ENCODE peak calls at places on chromosomes 13 and 19, in seven cellular contexts. C, P, L, A, Z, G and I are unnamed samples.

GRCh38 chr19:53101518-53101917 is 1.7 kb downstream of the ZNF160 start:
- DNase-seq in Z (no peak), P (no peak), C (peak; percentile 34), L (no peak), A (no peak), G (no peak), I (no peak)

GRCh38 chr19:37095859-37096258 is 17.6 kb downstream of the ZNF420 start:
- DNase-seq in P (no peak), C (no peak), Z (no peak), G (no peak), A (no peak), L (no peak), I (no peak)

GRCh38 chr19:41144403-41144802 is 30.2 kb downstream of the CYP2F1 start:
- DNase-seq in P (peak; percentile 73), Z (peak; percentile 90), C (peak; percentile 42), A (peak; percentile 94), G (peak; percentile 58), L (peak; percentile 84), I (peak; percentile 74)

GRCh38 chr13:74191036-74191809 is 57.0 kb upstream of the KLF12 start:
- DNase-seq in A (no peak), Z (no peak), P (no peak), C (no peak), L (no peak), G (no peak), I (no peak)

GRCh38 chr19:35742121-35742724 is at the start of gene IGFLR1:
- DNase-seq in A (no peak), C (no peak), G (no peak), L (peak; percentile 81), Z (no peak), P (no peak), I (no peak)

GRCh38 chr19:19256072-19256969 is 16.8 kb downstream of the TM6SF2 start:
- DNase-seq in G (no peak), P (no peak), L (no peak), A (no peak), Z (no peak), C (peak; percentile 52), I (no peak)

GRCh38 chr13:30125422-30126073 is 181.8 kb downstream of the KATNAL1 start:
- DNase-seq in C (no peak), Z (peak; percentile 94), P (no peak), G (peak; percentile 71), L (no peak), A (peak; percentile 42), I (no peak)

GRCh38 chr13:67117010-67117550 is 113.1 kb downstream of the PCDH9 start:
- DNase-seq in Z (peak; percentile 57), A (no peak), G (no peak), L (no peak), P (no peak), C (no peak), I (no peak)

GRCh38 chr19:29837448-29837961 is 25.7 kb downstream of the CCNE1 start:
- DNase-seq in P (no peak), A (no peak), G (no peak), Z (no peak), L (no peak), C (no peak), I (no peak)

GRCh38 chr13:77207943-77208342 is 119.0 kb downstream of the MYCBP2 start:
- DNase-seq in L (no peak), A (no peak), G (peak; percentile 61), C (no peak), Z (peak; percentile 29), P (no peak), I (no peak)